ENCODE peak calls at places on chromosomes 11 and 22, in four cellular contexts. E, D, X and R are unnamed samples.

GRCh38 chr11:9527481-9528140 is 45.9 kb upstream of the WEE1 start:
- DNase-seq in E (peak), D (no peak), X (no peak), R (no peak)

GRCh38 chr11:64334764-64335741 is 5.0 kb upstream of the CCDC88B start:
- DNase-seq in E (peak), D (peak), X (peak), R (peak)

GRCh38 chr11:122253541-122254317 is 137.7 kb upstream of the BLID start:
- DNase-seq in E (no peak), D (no peak), X (no peak), R (no peak)

GRCh38 chr11:45337583-45338360 is 51.6 kb upstream of the SYT13 start:
- DNase-seq in E (no peak), D (no peak), X (no peak), R (no peak)

GRCh38 chr11:79139900-79140299 is 300.9 kb downstream of the TENM4 start:
- DNase-seq in E (no peak), D (no peak), X (no peak), R (no peak)

GRCh38 chr11:65432686-65433582 is 10.3 kb downstream of the NEAT1 start:
- DNase-seq in E (no peak), D (no peak), X (no peak), R (no peak)

GRCh38 chr11:120017582-120017981 is 120.3 kb downstream of the TRIM29 start:
- DNase-seq in E (no peak), D (no peak), X (no peak), R (no peak)

GRCh38 chr11:121024989-121025388 is 1.1 kb downstream of the TBCEL start:
- DNase-seq in E (no peak), D (no peak), X (peak), R (no peak)

GRCh38 chr11:72937439-72937838 is 123.2 kb downstream of the ATG16L2 start:
- DNase-seq in E (no peak), D (no peak), X (no peak), R (no peak)

GRCh38 chr11:118679483-118679882 is at the start of gene TREH:
- DNase-seq in E (no peak), D (no peak), X (peak), R (no peak)

GRCh38 chr22:25706197-25706596 is 35.8 kb upstream of the MYO18B start:
- DNase-seq in E (no peak), D (no peak), X (no peak), R (no peak)

GRCh38 chr11:109237636-109238035 is 184.4 kb upstream of the C11orf87 start:
- DNase-seq in E (no peak), D (no peak), X (no peak), R (no peak)

GRCh38 chr11:109236696-109237095 is 185.3 kb upstream of the C11orf87 start:
- DNase-seq in E (no peak), D (no peak), X (no peak), R (no peak)

GRCh38 chr11:109247071-109247470 is 174.9 kb upstream of the C11orf87 start:
- DNase-seq in E (no peak), D (no peak), X (no peak), R (peak)

GRCh38 chr11:109236188-109236587 is 185.8 kb upstream of the C11orf87 start:
- DNase-seq in E (no peak), D (no peak), X (no peak), R (no peak)

GRCh38 chr11:109241988-109242387 is 180.0 kb upstream of the C11orf87 start:
- DNase-seq in E (no peak), D (no peak), X (no peak), R (no peak)
- TF ChIP-seq TCF7L2 in E (no peak), D (no peak), X (no peak), R (no peak)

GRCh38 chr11:92297551-92298237 is 73.1 kb downstream of the FAT3 start:
- DNase-seq in E (no peak), D (no peak), X (no peak), R (no peak)

GRCh38 chr11:92298238-92298565 is 73.6 kb downstream of the FAT3 start:
- DNase-seq in E (no peak), D (no peak), X (no peak), R (no peak)

GRCh38 chr11:92296138-92296515 is 71.5 kb downstream of the FAT3 start:
- DNase-seq in E (no peak), D (no peak), X (no peak), R (no peak)

GRCh38 chr11:92300871-92301270 is 76.3 kb downstream of the FAT3 start:
- DNase-seq in E (no peak), D (no peak), X (no peak), R (no peak)

GRCh38 chr11:92295175-92296137 is 70.8 kb downstream of the FAT3 start:
- DNase-seq in E (no peak), D (no peak), X (no peak), R (no peak)
- TF ChIP-seq TCF7L2 in E (no peak), D (no peak), X (no peak), R (no peak)

GRCh38 chr11:18010977-18011586 is 1.8 kb downstream of the SERGEF start:
- DNase-seq in E (no peak), D (no peak), X (peak), R (no peak)

GRCh38 chr11:18012906-18013781 is at the start of gene SERGEF:
- DNase-seq in E (peak), D (peak), X (peak), R (peak)

GRCh38 chr11:18011633-18012313 is 1.1 kb downstream of the SERGEF start:
- DNase-seq in E (no peak), D (peak), X (peak), R (no peak)

GRCh38 chr11:18012314-18012905 is 437 bp downstream of the SERGEF start:
- DNase-seq in E (no peak), D (peak), X (peak), R (no peak)

DNA sequence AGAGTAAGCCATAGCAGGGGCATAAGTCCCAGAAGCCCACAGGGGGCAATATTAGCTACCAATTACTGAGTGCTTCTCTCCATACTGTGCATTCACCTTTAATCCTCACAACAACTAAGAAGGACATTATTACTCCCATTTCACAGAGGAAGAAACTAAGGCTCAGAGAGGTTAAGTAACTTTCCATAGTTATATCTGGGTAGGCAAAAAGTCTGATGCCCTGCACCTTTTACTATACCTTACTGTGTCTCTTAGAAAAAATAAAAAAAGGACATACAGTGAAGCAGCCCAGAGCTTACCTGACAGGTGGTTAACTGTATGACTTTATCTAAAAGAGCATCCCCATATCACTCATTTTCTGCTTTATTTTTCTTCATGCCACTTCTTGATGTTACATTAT is 2.6 kb downstream of the SERGEF start:
- DNase-seq in E (no peak), D (no peak), X (no peak), R (no peak)
- TF ChIP-seq TCF7L2 in E (no peak), D (no peak), X (no peak), R (no peak)

DNA sequence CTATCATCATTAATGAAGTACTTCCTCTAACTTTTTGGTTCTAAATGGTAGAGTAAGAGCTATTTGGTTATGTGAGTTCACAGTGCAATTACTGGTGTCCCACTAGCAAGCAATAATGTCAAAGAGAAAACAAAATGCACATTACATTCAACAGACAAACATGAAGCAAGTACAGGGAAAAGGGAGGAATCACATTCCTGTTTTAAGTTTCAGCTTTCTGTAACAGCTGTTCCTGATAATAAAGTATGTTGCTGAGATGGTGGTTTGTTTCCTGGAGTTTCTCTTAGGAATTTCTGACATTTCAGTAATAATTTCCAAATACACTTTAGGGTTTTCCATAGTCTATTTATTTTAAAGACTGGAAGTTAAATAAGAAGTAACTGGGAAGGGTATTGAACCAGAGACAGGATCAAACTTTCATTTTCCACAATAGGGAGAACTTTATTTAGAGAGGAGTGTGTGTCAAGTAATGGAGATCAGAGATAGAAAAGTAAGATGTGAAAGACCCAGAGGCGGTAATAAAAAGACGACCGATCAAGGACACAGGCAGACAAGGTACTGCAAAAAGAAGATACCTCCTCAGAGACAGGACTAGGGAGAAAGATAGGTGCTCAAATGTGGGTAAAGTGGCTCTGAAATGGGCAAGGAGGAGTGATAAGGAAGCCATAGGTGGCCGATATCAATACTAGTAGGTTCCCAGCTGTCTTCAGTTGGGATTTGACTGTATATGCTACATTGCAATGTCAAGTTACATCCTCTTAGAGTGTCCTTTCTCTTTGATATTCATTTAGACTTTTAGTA is 20.8 kb upstream of the CLNS1A start:
- DNase-seq in E (no peak), D (peak), X (no peak), R (no peak)
- TF ChIP-seq TCF7L2 in E (no peak), D (no peak), X (no peak), R (no peak)

DNA sequence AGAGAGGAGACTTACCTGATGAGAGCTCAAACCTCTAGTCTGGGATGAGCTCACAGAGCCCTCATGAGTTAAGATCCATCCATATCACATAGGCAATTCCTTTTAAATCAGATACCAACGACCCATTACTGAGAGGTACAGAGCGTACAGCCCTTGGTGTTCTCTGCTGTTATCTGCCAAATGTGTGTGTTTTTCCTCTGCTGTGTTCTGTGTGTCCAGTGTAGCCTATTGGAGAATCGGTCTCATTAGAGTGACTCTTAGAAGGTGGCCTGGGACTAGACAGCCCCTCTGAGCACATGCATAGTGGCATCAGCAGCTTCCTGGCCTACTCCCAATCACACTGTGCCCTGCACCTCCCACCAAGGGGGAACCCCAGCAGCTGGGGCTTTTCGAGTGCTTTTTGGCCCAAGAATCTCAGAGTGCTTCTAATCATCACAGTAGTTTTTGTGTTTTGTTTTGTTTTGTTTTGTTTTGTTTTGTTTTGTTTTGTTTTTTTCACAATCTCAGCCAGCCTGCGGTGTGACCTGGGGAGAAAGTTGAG is 25.5 kb downstream of the TP53AIP1 start:
- DNase-seq in E (no peak), D (no peak), X (no peak), R (no peak)
- TF ChIP-seq TCF7L2 in E (no peak), D (no peak), X (no peak), R (no peak)

GRCh38 chr22:39427751-39428596 is 28.4 kb downstream of the TAB1 start:
- DNase-seq in E (no peak), D (no peak), X (no peak), R (no peak)
- TF ChIP-seq TCF7L2 in E (no peak), D (no peak), X (no peak), R (no peak)